ENCODE peak calls at places on chromosomes 11 and 22, in five cellular contexts. X is neuronal stem cell, D is RWPE1, Y is upper lobe of left lung, A is colonic mucosa. H is an unnamed sample.

GRCh38 chr11:100687032-100687629 is at the start of gene ARHGAP42:
- DNase-seq in X (peak), D (peak), Y (peak), A (peak), H (no peak)

GRCh38 chr11:69449320-69450063 is 32.0 kb upstream of the LINC01488 start:
- DNase-seq in X (no peak), D (no peak), Y (peak), A (no peak), H (no peak)

GRCh38 chr11:44110231-44110679 is 14.8 kb downstream of the EXT2 start:
- DNase-seq in X (peak), D (peak), Y (no peak), A (peak), H (no peak)

GRCh38 chr11:132186699-132187098 is 816.3 kb downstream of the NTM start:
- DNase-seq in X (no peak), D (no peak), Y (no peak), A (no peak), H (peak)

GRCh38 chr11:126007263-126007662 is 55.4 kb downstream of the CDON start:
- DNase-seq in X (no peak), D (peak), Y (no peak), A (no peak), H (no peak)

GRCh38 chr11:5420993-5421392 is 918 bp upstream of the OR51Q1 start:
- DNase-seq in X (no peak), D (no peak), Y (no peak), A (no peak), H (no peak)

GRCh38 chr11:131137046-131137445 is 220.8 kb upstream of the SNX19 start:
- DNase-seq in X (no peak), D (no peak), Y (no peak), A (no peak), H (no peak)

GRCh38 chr11:102139081-102139498 is 28.8 kb downstream of the YAP1 start:
- DNase-seq in X (no peak), D (peak), Y (no peak), A (no peak), H (no peak)

GRCh38 chr11:30281476-30282288 is 41.2 kb upstream of the ARL14EP start:
- DNase-seq in X (no peak), D (no peak), Y (no peak), A (no peak), H (no peak)

GRCh38 chr22:30580896-30581295 is 6.4 kb upstream of the GAL3ST1 start:
- DNase-seq in X (no peak), D (no peak), Y (peak), A (no peak), H (no peak)

GRCh38 chr11:42012261-42012660 is 552.8 kb upstream of the LRRC4C start:
- DNase-seq in X (no peak), D (no peak), Y (no peak), A (no peak), H (no peak)

GRCh38 chr11:62646825-62647608 is 604 bp upstream of the GANAB start:
- DNase-seq in X (no peak), D (no peak), Y (peak), A (no peak), H (no peak)
- H3K27ac ChIP-seq in X (no peak), D (peak), Y (peak), A (no peak), H (no peak)

DNA sequence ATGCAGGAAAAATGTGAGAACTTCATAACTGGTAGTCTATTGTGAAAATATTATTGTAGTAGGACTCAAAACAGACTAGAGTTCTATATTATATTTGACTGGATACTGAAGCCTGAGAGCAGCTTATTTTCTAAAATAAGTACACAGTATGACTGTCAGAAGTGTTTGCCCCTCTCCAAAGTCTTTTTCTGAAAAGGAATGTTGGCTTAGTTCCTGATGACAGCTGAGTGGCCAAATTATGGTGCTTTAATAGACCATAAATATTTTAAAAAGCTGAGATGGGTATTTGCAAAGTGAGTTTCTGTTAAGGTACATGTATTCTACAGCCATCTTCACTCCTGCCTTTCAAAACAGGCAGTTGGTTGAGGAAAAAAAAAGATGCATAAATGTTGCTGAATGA is 13.0 kb downstream of the ZBED5 start:
- DNase-seq in X (no peak), D (no peak), Y (no peak), A (no peak), H (no peak)
- H3K27ac ChIP-seq in X (no peak), D (no peak), Y (no peak), A (no peak), H (no peak)

DNA sequence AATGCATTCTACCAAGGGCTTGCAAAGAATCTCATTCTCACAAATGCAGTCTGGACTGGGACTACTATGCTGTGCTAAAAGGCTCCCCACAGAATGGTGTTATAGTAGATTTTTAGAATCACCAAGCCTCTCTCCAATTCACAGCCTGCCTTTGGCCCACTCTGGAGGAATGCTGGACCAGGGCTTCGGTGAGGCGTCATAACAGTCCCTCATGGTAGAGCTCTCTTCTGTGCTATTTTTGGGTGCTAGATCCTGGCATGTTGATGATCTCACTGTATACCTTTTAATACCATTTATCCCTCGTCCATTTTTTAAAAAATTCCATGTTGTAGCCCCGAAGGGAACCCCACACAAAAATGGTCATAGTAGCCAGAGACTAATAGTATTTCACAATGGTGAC is 17.6 kb downstream of the MAP6 start:
- DNase-seq in X (no peak), D (no peak), Y (no peak), A (no peak), H (no peak)
- H3K27ac ChIP-seq in X (no peak), D (no peak), Y (no peak), A (no peak), H (no peak)

GRCh38 chr11:119319702-119320592 is 3.0 kb upstream of the MCAM start:
- DNase-seq in X (no peak), D (no peak), Y (peak), A (no peak), H (no peak)
- H3K27ac ChIP-seq in X (peak), D (peak), Y (peak), A (peak), H (no peak)

GRCh38 chr22:27777128-27777527 is 24.4 kb downstream of the MN1 start:
- DNase-seq in X (no peak), D (no peak), Y (no peak), A (no peak), H (no peak)
- H3K27ac ChIP-seq in X (peak), D (peak), Y (peak), A (no peak), H (no peak)

DNA sequence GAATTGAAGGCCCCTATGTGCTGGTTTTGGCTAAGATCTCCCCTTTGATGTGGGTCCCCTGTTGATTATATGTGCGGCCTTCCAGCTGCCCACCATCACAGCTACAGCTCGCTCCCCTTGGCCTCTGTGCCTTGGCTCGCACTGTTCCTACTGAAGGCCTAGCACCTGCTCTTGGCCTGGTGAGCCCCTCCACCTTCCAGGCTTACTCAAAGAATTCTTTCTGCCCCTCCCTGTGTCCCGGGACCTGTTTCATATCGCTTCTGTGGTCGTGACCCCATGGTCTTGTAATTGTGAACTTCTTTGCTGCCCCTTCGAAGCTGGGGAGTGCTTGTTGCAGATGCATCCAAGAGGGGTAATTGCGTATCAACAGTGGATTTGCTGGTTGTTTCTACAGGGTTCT is 12.5 kb downstream of the PEX26 start:
- DNase-seq in X (no peak), D (no peak), Y (no peak), A (no peak), H (no peak)
- H3K27ac ChIP-seq in X (no peak), D (peak), Y (no peak), A (no peak), H (no peak)

GRCh38 chr11:107478922-107479321 is 21.3 kb upstream of the CWF19L2 start:
- DNase-seq in X (no peak), D (no peak), Y (no peak), A (no peak), H (no peak)

GRCh38 chr11:107477820-107478219 is 20.2 kb upstream of the CWF19L2 start:
- DNase-seq in X (no peak), D (no peak), Y (no peak), A (no peak), H (no peak)

DNA sequence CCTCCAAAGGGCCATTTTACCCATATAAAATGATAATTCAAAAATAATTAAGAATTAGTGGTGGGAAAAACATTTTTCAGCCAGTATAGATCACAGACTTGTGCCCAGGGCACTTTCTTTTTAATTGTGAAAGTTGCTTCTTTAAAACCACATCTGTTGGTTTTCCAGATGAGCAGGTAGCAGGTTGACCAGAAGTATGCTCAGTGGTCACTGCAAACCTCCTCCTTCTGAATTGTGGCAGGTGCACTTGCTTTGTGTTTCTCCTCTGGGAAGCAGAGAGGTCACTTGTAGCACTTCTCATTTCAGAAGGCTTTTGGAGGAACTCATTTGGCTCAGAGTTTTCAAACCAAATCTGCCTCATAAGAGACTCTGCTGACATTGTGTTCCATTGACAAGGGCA is 24.6 kb upstream of the CWF19L2 start:
- DNase-seq in X (no peak), D (no peak), Y (no peak), A (no peak), H (no peak)
- H3K27ac ChIP-seq in X (no peak), D (no peak), Y (no peak), A (no peak), H (no peak)

H was measured in iPS DF 6.9.